ENCODE peak calls at places on chromosomes 5 and 9, in five cellular contexts. Z is fibroblast of lung; D is PC-3; U is CD8-positive, alpha-beta T cell; V is brain microvascular endothelial cell. W is an unnamed sample.

GRCh38 chr5:32831630-32832029 is 120.5 kb downstream of the NPR3 start:
- DNase-seq in Z (no peak), U (no peak), V (no peak), D (no peak), W (no peak)

GRCh38 chr5:122153230-122153629 is 23.9 kb downstream of the ZNF474 start:
- DNase-seq in Z (peak; percentile 75), U (no peak), D (peak; percentile 71), V (no peak), W (peak; percentile 76)

GRCh38 chr5:72523960-72524582 is 16.9 kb upstream of the ZNF366 start:
- DNase-seq in Z (peak; percentile 92), V (peak; percentile 61), U (no peak), D (peak; percentile 79), W (peak; percentile 84)

GRCh38 chr9:27094640-27095039 is 14.4 kb upstream of the TEK start:
- DNase-seq in V (peak; percentile 93), D (peak; percentile 80), Z (peak; percentile 78), U (no peak), W (peak; percentile 91)

GRCh38 chr5:64831996-64832395 is 63.3 kb downstream of the CWC27 start:
- DNase-seq in V (no peak), Z (no peak), U (no peak), D (no peak), W (no peak)

GRCh38 chr5:139755892-139756671 is 39.5 kb upstream of the PSD2 start:
- DNase-seq in U (no peak), Z (no peak), D (no peak), V (no peak), W (no peak)

GRCh38 chr5:150274811-150275210 is 14.8 kb downstream of the CAMK2A start:
- DNase-seq in U (no peak), Z (no peak), V (no peak), D (no peak), W (no peak)

GRCh38 chr9:119688547-119688946 is 319.3 kb upstream of the BRINP1 start:
- DNase-seq in U (no peak), Z (no peak), D (no peak), V (no peak), W (no peak)

GRCh38 chr9:73565833-73566465 is 414.3 kb downstream of the ANXA1 start:
- DNase-seq in D (peak; percentile 14), V (peak; percentile 4), U (no peak), Z (no peak), W (peak; percentile 62)

GRCh38 chr9:116144038-116144437 is 9.6 kb upstream of the PAPPA start:
- DNase-seq in Z (peak; percentile 39), U (no peak), D (peak; percentile 82), V (peak; percentile 55), W (peak; percentile 91)

DNA sequence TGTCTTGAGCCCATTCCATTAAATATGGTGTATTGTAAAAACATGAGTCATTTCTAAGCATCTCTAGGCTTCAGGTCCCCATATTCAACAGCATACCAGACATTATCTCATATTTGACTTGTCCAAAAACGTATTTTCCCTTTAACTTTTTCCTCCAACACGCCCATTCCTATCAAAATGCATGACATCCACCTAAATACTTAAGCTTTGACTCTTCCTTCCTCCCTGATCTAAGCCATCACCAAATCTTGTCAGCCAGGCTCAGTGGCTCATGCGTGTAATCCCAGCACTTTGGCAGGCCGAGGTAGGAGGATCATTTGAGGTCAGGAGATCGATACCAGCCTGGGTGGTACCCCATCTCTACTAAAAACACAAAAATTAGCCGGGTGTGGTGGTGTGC is 23.9 kb downstream of the VCP start:
- DNase-seq in U (no peak), D (no peak), V (no peak), Z (no peak), W (no peak)
- H3K36me3 ChIP-seq in U (no peaks in the 10 kb centered on the region), D (peaks cover 17% of the 10 kb centered on the region), V (peaks cover 19% of the 10 kb centered on the region), Z (peaks cover 6% of the 10 kb centered on the region), W (peaks cover 1% of the 10 kb centered on the region)

DNA sequence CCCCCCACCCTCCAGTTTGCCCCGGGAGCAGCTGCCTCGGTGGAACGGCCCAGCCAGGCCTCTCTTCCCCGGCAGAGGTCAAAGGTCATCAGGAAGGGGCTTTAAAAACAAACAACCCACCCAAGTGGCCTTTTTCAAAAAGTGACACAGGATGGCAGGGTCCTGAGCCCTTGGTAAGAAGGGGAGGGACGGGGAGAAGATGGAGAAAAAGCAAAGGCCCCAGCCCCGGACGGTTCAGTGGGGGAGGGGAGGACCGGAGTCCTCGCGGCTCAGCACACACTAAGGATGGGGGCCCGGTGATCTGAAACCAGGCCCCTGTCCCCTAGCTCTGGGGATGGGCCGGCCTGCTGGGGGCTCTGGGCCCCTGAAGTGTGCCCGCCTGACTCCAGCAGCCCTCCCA is 1.1 kb downstream of the PRRX2 start:
- DNase-seq in Z (no peak), V (no peak), D (no peak), U (no peak), W (no peak)
- H3K4me3 ChIP-seq in Z (peak overlapping the region; percentile 23), V (no peak overlapping the region), D (no peak overlapping the region), U (no peak overlapping the region), W (no peak overlapping the region)

GRCh38 chr9:137263506-137263905 is 8.4 kb downstream of the NELFB start:
- DNase-seq in V (no peak), U (no peak), D (no peak), Z (no peak), W (no peak)
- H3K36me3 ChIP-seq in V (peaks cover 35% of the 10 kb centered on the region), U (peaks cover 14% of the 10 kb centered on the region), D (peaks cover 6% of the 10 kb centered on the region), Z (peaks cover 26% of the 10 kb centered on the region), W (peaks cover 26% of the 10 kb centered on the region)

GRCh38 chr5:142508630-142509425 is 177.1 kb downstream of the FGF1 start:
- DNase-seq in V (no peak), U (no peak), Z (no peak), D (no peak), W (no peak)

GRCh38 chr5:142506756-142507155 is 179.1 kb downstream of the FGF1 start:
- DNase-seq in V (no peak), D (no peak), Z (peak; percentile 32), U (no peak), W (peak; percentile 42)

GRCh38 chr5:142507528-142507927 is 178.4 kb downstream of the FGF1 start:
- DNase-seq in V (no peak), Z (no peak), U (no peak), D (no peak), W (peak; percentile 79)

GRCh38 chr5:142506046-142506445 is 179.8 kb downstream of the FGF1 start:
- DNase-seq in Z (no peak), D (peak; percentile 15), U (no peak), V (no peak), W (peak; percentile 68)

GRCh38 chr5:142508027-142508426 is 177.9 kb downstream of the FGF1 start:
- DNase-seq in U (no peak), V (no peak), D (no peak), Z (no peak), W (peak; percentile 15)
- H3K4me3 ChIP-seq in U (no peak overlapping the region), V (no peak overlapping the region), D (no peak overlapping the region), Z (no peak overlapping the region), W (no peak overlapping the region)

GRCh38 chr9:136459425-136459824 is 19.8 kb upstream of the INPP5E start:
- DNase-seq in Z (no peak), U (no peak), D (no peak), V (no peak), W (no peak)

GRCh38 chr9:136464241-136464640 is 18.6 kb downstream of the SEC16A start:
- DNase-seq in D (no peak), Z (no peak), U (no peak), V (no peak), W (no peak)

GRCh38 chr9:136463578-136463977 is 19.3 kb downstream of the SEC16A start:
- DNase-seq in V (no peak), U (no peak), Z (no peak), D (no peak), W (no peak)

GRCh38 chr9:136462664-136463063 is 20.2 kb downstream of the SEC16A start:
- DNase-seq in Z (no peak), U (no peak), V (no peak), D (no peak), W (no peak)

GRCh38 chr9:136460772-136461325 is 21.2 kb upstream of the INPP5E start:
- DNase-seq in V (no peak), U (no peak), Z (no peak), D (no peak), W (no peak)
- H3K36me3 ChIP-seq in V (peaks cover 88% of the 10 kb centered on the region), U (peaks cover 81% of the 10 kb centered on the region), Z (peaks cover 41% of the 10 kb centered on the region), D (peaks cover 23% of the 10 kb centered on the region), W (peaks cover 54% of the 10 kb centered on the region)

DNA sequence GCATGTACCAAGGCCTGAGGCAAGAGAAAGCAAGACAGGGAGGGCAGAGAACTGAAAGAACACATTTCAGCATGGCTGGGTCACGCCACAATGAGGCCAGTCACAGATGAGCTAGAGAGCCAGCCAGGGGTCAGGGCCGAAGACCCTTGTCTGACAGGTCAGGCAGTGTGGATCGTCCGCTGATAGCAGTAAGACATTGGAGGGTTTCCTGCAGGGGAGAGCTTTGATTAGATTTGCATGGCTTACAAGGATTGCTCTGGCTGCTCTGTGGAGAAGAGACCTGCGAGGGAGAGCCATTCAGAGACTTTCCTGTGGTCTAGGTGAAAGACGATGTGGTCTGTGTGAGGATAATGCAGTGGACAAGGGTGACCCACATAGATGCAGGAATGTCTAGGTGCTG is 93.1 kb downstream of the RALGPS1 start:
- DNase-seq in V (no peak), D (no peak), U (no peak), Z (no peak), W (no peak)
- H3K4me3 ChIP-seq in V (no peak overlapping the region), D (no peak overlapping the region), U (no peak overlapping the region), Z (no peak overlapping the region), W (no peak overlapping the region)